ENCODE peak calls at places on chromosome 18, in five cellular contexts. One of them, this sample, is unnamed.

GRCh38 chr18:22556271-22556990 is 138.7 kb upstream of the CTAGE1 start:
- DNase-seq in ovary: peak; percentile 54
- DNase-seq in psoas muscle: no peak
- DNase-seq in GM12865: no peak
- DNase-seq in foreskin fibroblast: no peak
- DNase-seq in this sample: no peak

GRCh38 chr18:62523631-62524442 is 1.0 kb downstream of the ZCCHC2 start:
- DNase-seq in ovary: peak; percentile 72
- DNase-seq in psoas muscle: peak; percentile 56
- DNase-seq in GM12865: peak; percentile 72
- DNase-seq in foreskin fibroblast: peak; percentile 76
- DNase-seq in this sample: peak; percentile 36

GRCh38 chr18:73318732-73319479 is 451.1 kb upstream of the NETO1 start:
- DNase-seq in ovary: no peak
- DNase-seq in psoas muscle: no peak
- DNase-seq in GM12865: no peak
- DNase-seq in foreskin fibroblast: no peak
- DNase-seq in this sample: peak; percentile 11

GRCh38 chr18:64208531-64208930 is 59.6 kb upstream of the LINC00305 start:
- DNase-seq in ovary: no peak
- DNase-seq in psoas muscle: no peak
- DNase-seq in GM12865: no peak
- DNase-seq in foreskin fibroblast: no peak
- DNase-seq in this sample: no peak

GRCh38 chr18:48136051-48136543 is 205.6 kb upstream of the SMAD2 start:
- DNase-seq in ovary: peak; percentile 60
- DNase-seq in psoas muscle: peak; percentile 35
- DNase-seq in GM12865: no peak
- DNase-seq in foreskin fibroblast: peak; percentile 11
- DNase-seq in this sample: no peak

GRCh38 chr18:30271716-30272115 is 770.8 kb downstream of the DSC3 start:
- DNase-seq in ovary: no peak
- DNase-seq in psoas muscle: no peak
- DNase-seq in GM12865: no peak
- DNase-seq in foreskin fibroblast: no peak
- DNase-seq in this sample: peak; percentile 1

GRCh38 chr18:10965104-10965503 is 184.3 kb downstream of the PIEZO2 start:
- DNase-seq in ovary: no peak
- DNase-seq in psoas muscle: no peak
- DNase-seq in GM12865: no peak
- DNase-seq in foreskin fibroblast: peak; percentile 38
- DNase-seq in this sample: no peak

GRCh38 chr18:48408727-48409590 is at the start of gene ZBTB7C:
- DNase-seq in ovary: peak; percentile 46
- DNase-seq in psoas muscle: peak; percentile 54
- DNase-seq in GM12865: no peak
- DNase-seq in foreskin fibroblast: peak; percentile 53
- DNase-seq in this sample: no peak

GRCh38 chr18:79395308-79395640 is 456 bp upstream of the NFATC1 start:
- DNase-seq in ovary: no peak
- DNase-seq in psoas muscle: no peak
- DNase-seq in GM12865: no peak
- DNase-seq in foreskin fibroblast: no peak
- DNase-seq in this sample: no peak

GRCh38 chr18:79393626-79394401 is 1.9 kb upstream of the NFATC1 start:
- DNase-seq in ovary: peak; percentile 94
- DNase-seq in psoas muscle: peak; percentile 93
- DNase-seq in GM12865: no peak
- DNase-seq in foreskin fibroblast: peak; percentile 85
- DNase-seq in this sample: peak; percentile 74

GRCh38 chr18:79393181-79393598 is 2.5 kb upstream of the NFATC1 start:
- DNase-seq in ovary: peak; percentile 62
- DNase-seq in psoas muscle: no peak
- DNase-seq in GM12865: no peak
- DNase-seq in foreskin fibroblast: peak; percentile 41
- DNase-seq in this sample: no peak

GRCh38 chr18:79395761-79396404 is at the start of gene NFATC1:
- DNase-seq in ovary: peak; percentile 91
- DNase-seq in psoas muscle: peak; percentile 78
- DNase-seq in GM12865: peak; percentile 42
- DNase-seq in foreskin fibroblast: peak; percentile 76
- DNase-seq in this sample: peak; percentile 45

GRCh38 chr18:79394438-79395307 is 1.1 kb upstream of the NFATC1 start:
- DNase-seq in ovary: peak; percentile 66
- DNase-seq in psoas muscle: no peak
- DNase-seq in GM12865: no peak
- DNase-seq in foreskin fibroblast: peak; percentile 68
- DNase-seq in this sample: peak; percentile 21
- TF ChIP-seq CTCF in ovary: no peak
- TF ChIP-seq CTCF in psoas muscle: no peak
- TF ChIP-seq CTCF in GM12865: no peak
- TF ChIP-seq CTCF in foreskin fibroblast: no peak
- TF ChIP-seq CTCF in this sample: no peak

GRCh38 chr18:59268722-59269562 is 4.3 kb downstream of the RAX start:
- DNase-seq in ovary: no peak
- DNase-seq in psoas muscle: no peak
- DNase-seq in GM12865: peak; percentile 17
- DNase-seq in foreskin fibroblast: peak; percentile 37
- DNase-seq in this sample: no peak
- TF ChIP-seq CTCF in ovary: no peak
- TF ChIP-seq CTCF in psoas muscle: peak; percentile 10
- TF ChIP-seq CTCF in GM12865: peak; percentile 12
- TF ChIP-seq CTCF in foreskin fibroblast: no peak
- TF ChIP-seq CTCF in this sample: no peak

GRCh38 chr18:46536215-46536874 is 120.7 kb downstream of the LOXHD1 start:
- DNase-seq in ovary: no peak
- DNase-seq in psoas muscle: no peak
- DNase-seq in GM12865: no peak
- DNase-seq in foreskin fibroblast: no peak
- DNase-seq in this sample: no peak
- TF ChIP-seq CTCF in ovary: no peak
- TF ChIP-seq CTCF in psoas muscle: no peak
- TF ChIP-seq CTCF in GM12865: no peak
- TF ChIP-seq CTCF in foreskin fibroblast: no peak
- TF ChIP-seq CTCF in this sample: no peak

GRCh38 chr18:13374468-13375301 is 156.1 kb downstream of the LDLRAD4 start:
- DNase-seq in ovary: no peak
- DNase-seq in psoas muscle: no peak
- DNase-seq in GM12865: no peak
- DNase-seq in foreskin fibroblast: no peak
- DNase-seq in this sample: no peak

GRCh38 chr18:13376841-13377351 is 158.3 kb downstream of the LDLRAD4 start:
- DNase-seq in ovary: no peak
- DNase-seq in psoas muscle: no peak
- DNase-seq in GM12865: no peak
- DNase-seq in foreskin fibroblast: no peak
- DNase-seq in this sample: no peak

GRCh38 chr18:13374096-13374467 is 155.5 kb downstream of the LDLRAD4 start:
- DNase-seq in ovary: no peak
- DNase-seq in psoas muscle: no peak
- DNase-seq in GM12865: no peak
- DNase-seq in foreskin fibroblast: no peak
- DNase-seq in this sample: no peak

GRCh38 chr18:13376298-13376840 is 157.8 kb downstream of the LDLRAD4 start:
- DNase-seq in ovary: no peak
- DNase-seq in psoas muscle: no peak
- DNase-seq in GM12865: no peak
- DNase-seq in foreskin fibroblast: no peak
- DNase-seq in this sample: no peak

GRCh38 chr18:13375302-13376255 is 157.0 kb downstream of the LDLRAD4 start:
- DNase-seq in ovary: peak; percentile 47
- DNase-seq in psoas muscle: peak; percentile 79
- DNase-seq in GM12865: peak; percentile 83
- DNase-seq in foreskin fibroblast: peak; percentile 84
- DNase-seq in this sample: peak; percentile 35
- TF ChIP-seq CTCF in ovary: no peak
- TF ChIP-seq CTCF in psoas muscle: no peak
- TF ChIP-seq CTCF in GM12865: no peak
- TF ChIP-seq CTCF in foreskin fibroblast: no peak
- TF ChIP-seq CTCF in this sample: no peak

GRCh38 chr18:43794363-43794762 is 517.1 kb upstream of the SYT4 start:
- DNase-seq in ovary: no peak
- DNase-seq in psoas muscle: no peak
- DNase-seq in GM12865: no peak
- DNase-seq in foreskin fibroblast: no peak
- DNase-seq in this sample: no peak

GRCh38 chr18:43786893-43787292 is 509.6 kb upstream of the SYT4 start:
- DNase-seq in ovary: no peak
- DNase-seq in psoas muscle: no peak
- DNase-seq in GM12865: no peak
- DNase-seq in foreskin fibroblast: no peak
- DNase-seq in this sample: no peak

GRCh38 chr18:43793910-43794309 is 516.6 kb upstream of the SYT4 start:
- DNase-seq in ovary: no peak
- DNase-seq in psoas muscle: no peak
- DNase-seq in GM12865: no peak
- DNase-seq in foreskin fibroblast: no peak
- DNase-seq in this sample: no peak

GRCh38 chr18:43785145-43785544 is 507.9 kb upstream of the SYT4 start:
- DNase-seq in ovary: no peak
- DNase-seq in psoas muscle: no peak
- DNase-seq in GM12865: no peak
- DNase-seq in foreskin fibroblast: no peak
- DNase-seq in this sample: no peak

DNA sequence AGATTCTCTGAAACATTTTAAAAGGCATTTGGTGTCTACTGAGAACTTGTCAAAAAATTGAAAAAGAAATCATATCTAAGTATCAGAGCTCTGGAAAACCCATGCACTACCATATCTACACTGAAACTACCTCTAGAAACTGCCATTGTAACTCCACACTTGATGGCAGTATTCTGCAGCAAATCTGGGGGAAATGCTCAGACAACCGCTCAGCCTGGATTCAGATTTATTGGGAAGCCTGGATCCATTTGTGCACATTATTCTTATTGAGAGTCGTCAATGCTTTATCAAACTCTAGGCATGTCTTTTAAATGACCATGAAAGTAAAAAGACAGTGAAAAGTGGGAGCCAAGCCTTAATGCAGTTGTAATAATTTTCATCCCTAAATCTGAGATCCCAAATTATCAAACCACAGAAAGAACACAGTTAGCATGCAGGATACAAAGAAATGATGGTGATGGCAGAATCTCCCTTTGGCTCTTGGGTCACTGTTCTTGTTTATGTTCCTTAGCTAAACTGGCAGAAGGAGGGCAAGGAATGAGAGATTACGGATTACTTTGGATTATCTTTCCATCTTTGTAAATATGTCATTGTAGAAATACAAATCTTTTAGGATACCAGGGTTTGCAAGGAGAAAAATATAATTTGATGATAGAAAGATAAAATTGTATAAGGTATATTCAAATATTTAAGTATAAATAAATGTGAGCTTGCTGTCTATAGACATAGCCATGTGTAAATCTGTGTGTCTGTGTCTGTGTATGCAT is 512.1 kb upstream of the SYT4 start:
- DNase-seq in ovary: no peak
- DNase-seq in psoas muscle: no peak
- DNase-seq in GM12865: no peak
- DNase-seq in foreskin fibroblast: peak; percentile 80
- DNase-seq in this sample: no peak
- TF ChIP-seq CTCF in ovary: no peak
- TF ChIP-seq CTCF in psoas muscle: peak; percentile 20
- TF ChIP-seq CTCF in GM12865: no peak
- TF ChIP-seq CTCF in foreskin fibroblast: peak; percentile 38
- TF ChIP-seq CTCF in this sample: no peak

GRCh38 chr18:78902795-78903435 is 76.7 kb upstream of the SALL3 start:
- DNase-seq in ovary: no peak
- DNase-seq in psoas muscle: no peak
- DNase-seq in GM12865: no peak
- DNase-seq in foreskin fibroblast: no peak
- DNase-seq in this sample: no peak
- TF ChIP-seq CTCF in ovary: no peak
- TF ChIP-seq CTCF in psoas muscle: no peak
- TF ChIP-seq CTCF in GM12865: no peak
- TF ChIP-seq CTCF in foreskin fibroblast: no peak
- TF ChIP-seq CTCF in this sample: no peak

GRCh38 chr18:69002233-69002632 is 204.4 kb downstream of the CCDC102B start:
- DNase-seq in ovary: no peak
- DNase-seq in psoas muscle: no peak
- DNase-seq in GM12865: no peak
- DNase-seq in foreskin fibroblast: no peak
- DNase-seq in this sample: no peak
- TF ChIP-seq CTCF in ovary: no peak
- TF ChIP-seq CTCF in psoas muscle: no peak
- TF ChIP-seq CTCF in GM12865: peak; percentile 29
- TF ChIP-seq CTCF in foreskin fibroblast: no peak
- TF ChIP-seq CTCF in this sample: peak; percentile 52

This sample was measured in HFFc6.